ENCODE peak calls at places on chromosomes 7 and 10, in eight cellular contexts. H is colonic mucosa, X is Peyer's patch, L is gastrocnemius medialis, G is SK-N-SH, N is HCT116, C is IMR-90, S is psoas muscle. Z is an unnamed sample. For H3K27me3 and H3K4me1, the result is how much of the 10 kb centered on the place peaks cover.

GRCh38 chr10:130985158-130985753 is 326.3 kb downstream of the TCERG1L start:
- DNase-seq in H (no peak), X (no peak), L (no peak), G (no peak), N (no peak), C (no peak), S (no peak), Z (no peak)

GRCh38 chr10:86209726-86210125 is 156.9 kb downstream of the GRID1 start:
- DNase-seq in H (no peak), X (no peak), L (no peak), G (no peak), N (no peak), C (no peak), S (no peak), Z (no peak)

GRCh38 chr10:132231656-132232552 is 45.2 kb downstream of the DPYSL4 start:
- DNase-seq in H (no peak), X (peak), L (no peak), G (no peak), N (no peak), C (no peak), S (no peak), Z (no peak)

GRCh38 chr10:11303671-11304170 is 286.0 kb downstream of the CELF2 start:
- DNase-seq in H (no peak), X (no peak), L (no peak), G (no peak), N (no peak), C (no peak), S (no peak), Z (no peak)

GRCh38 chr7:154167051-154167450 is 114.9 kb downstream of the DPP6 start:
- DNase-seq in H (no peak), X (no peak), L (no peak), G (peak), N (no peak), C (no peak), S (no peak), Z (no peak)

GRCh38 chr10:126135177-126135576 is 238.8 kb downstream of the FANK1 start:
- DNase-seq in H (peak), X (no peak), L (no peak), G (no peak), N (no peak), C (peak), S (no peak), Z (no peak)

GRCh38 chr10:19762026-19762425 is 54.2 kb upstream of the PLXDC2 start:
- DNase-seq in H (no peak), X (no peak), L (no peak), G (no peak), N (no peak), C (no peak), S (no peak), Z (no peak)

GRCh38 chr10:792083-792791 is 102.8 kb upstream of the DIP2C start:
- DNase-seq in H (no peak), X (no peak), L (no peak), G (peak), N (no peak), C (no peak), S (peak), Z (no peak)

GRCh38 chr10:81963606-81964005 is 88.6 kb downstream of the NRG3 start:
- DNase-seq in H (no peak), X (no peak), L (no peak), G (no peak), N (no peak), C (no peak), S (no peak), Z (no peak)

GRCh38 chr10:23197416-23197861 is 5.3 kb downstream of the PTF1A start:
- DNase-seq in H (no peak), X (no peak), L (no peak), G (no peak), N (no peak), C (no peak), S (no peak), Z (no peak)

GRCh38 chr7:76358478-76359110 is at the start of gene YWHAG:
- DNase-seq in H (peak), X (peak), L (peak), G (peak), N (peak), C (peak), S (peak), Z (no peak)

GRCh38 chr10:13943735-13944398 is 357.1 kb downstream of the PRPF18 start:
- DNase-seq in H (no peak), X (no peak), L (no peak), G (no peak), N (no peak), C (no peak), S (no peak), Z (no peak)

GRCh38 chr10:76558996-76559888 is 1078.4 kb downstream of the KCNMA1 start:
- DNase-seq in H (no peak), X (no peak), L (no peak), G (no peak), N (no peak), C (peak), S (no peak), Z (no peak)

GRCh38 chr10:124696446-124697392 is 47.5 kb downstream of the FAM53B start:
- DNase-seq in H (no peak), X (no peak), L (no peak), G (no peak), N (no peak), C (no peak), S (peak), Z (no peak)

GRCh38 chr7:103795112-103795511 is 194.3 kb downstream of the RELN start:
- DNase-seq in H (no peak), X (no peak), L (no peak), G (no peak), N (no peak), C (peak), S (no peak), Z (no peak)

GRCh38 chr7:1590476-1590875 is 20.6 kb upstream of the PSMG3 start:
- DNase-seq in H (no peak), X (no peak), L (no peak), G (no peak), N (no peak), C (no peak), S (no peak), Z (peak)
- H3K27me3 ChIP-seq in H (under half), X (under half), L (under half), G (under half), N (under half), C (half or more), S (half or more), Z (under half)

GRCh38 chr7:34096777-34097176 is 191.4 kb downstream of the BMPER start:
- DNase-seq in H (no peak), X (no peak), L (no peak), G (no peak), N (no peak), C (no peak), S (no peak), Z (no peak)

GRCh38 chr7:34100661-34101060 is 195.3 kb downstream of the BMPER start:
- DNase-seq in H (no peak), X (no peak), L (no peak), G (no peak), N (no peak), C (no peak), S (no peak), Z (no peak)

GRCh38 chr7:34091330-34091917 is 186.1 kb downstream of the BMPER start:
- DNase-seq in H (peak), X (no peak), L (no peak), G (peak), N (peak), C (peak), S (no peak), Z (no peak)

GRCh38 chr7:34093276-34093675 is 187.9 kb downstream of the BMPER start:
- DNase-seq in H (no peak), X (no peak), L (no peak), G (no peak), N (no peak), C (no peak), S (no peak), Z (no peak)

DNA sequence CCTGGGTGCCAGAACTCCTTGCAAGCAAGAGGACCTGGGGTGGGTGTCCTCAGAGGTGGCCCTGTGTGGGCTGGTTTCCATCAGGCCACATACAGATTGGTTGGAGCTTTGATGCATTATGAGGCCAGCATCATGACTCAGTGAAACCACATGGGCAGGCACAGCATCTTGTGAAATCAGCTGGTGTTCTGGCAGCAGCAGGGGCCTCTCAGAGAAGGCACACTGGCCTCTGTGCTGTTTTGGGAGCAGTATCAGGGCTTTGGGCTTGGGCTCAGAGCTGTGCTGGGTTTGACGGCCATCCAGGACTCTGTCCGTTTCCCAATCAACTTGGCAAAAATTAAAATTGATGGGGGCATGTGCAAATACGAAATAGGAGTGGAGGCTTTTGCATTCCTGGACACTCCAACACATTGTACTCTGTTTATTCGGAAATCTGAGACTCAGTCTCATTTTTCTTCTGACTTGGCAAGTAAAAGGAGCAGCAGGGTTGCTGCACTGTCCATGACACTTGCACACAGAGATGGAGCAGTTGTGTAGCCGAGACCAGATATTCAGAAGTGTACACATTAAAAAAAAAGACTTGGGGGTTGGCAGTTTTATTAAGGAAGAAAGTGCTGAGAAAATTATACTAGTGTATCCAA is 190.9 kb downstream of the BMPER start:
- DNase-seq in H (peak), X (no peak), L (peak), G (no peak), N (no peak), C (peak), S (peak), Z (no peak)
- H3K27ac ChIP-seq in H (no peak), X (no peak), L (peak), G (peak), N (no peak), C (peak), S (peak), Z (no peak)

GRCh38 chr7:104998040-104998752 is 15.8 kb upstream of the KMT2E start:
- DNase-seq in H (no peak), X (no peak), L (no peak), G (no peak), N (no peak), C (no peak), S (no peak), Z (no peak)

GRCh38 chr7:105003275-105003674 is 10.7 kb upstream of the KMT2E start:
- DNase-seq in H (no peak), X (no peak), L (peak), G (no peak), N (no peak), C (peak), S (peak), Z (peak)

GRCh38 chr7:105001652-105002184 is 12.3 kb upstream of the KMT2E start:
- DNase-seq in H (no peak), X (no peak), L (no peak), G (no peak), N (no peak), C (no peak), S (no peak), Z (no peak)

GRCh38 chr7:105000190-105000589 is 13.8 kb upstream of the KMT2E start:
- DNase-seq in H (no peak), X (no peak), L (no peak), G (no peak), N (no peak), C (no peak), S (no peak), Z (no peak)

DNA sequence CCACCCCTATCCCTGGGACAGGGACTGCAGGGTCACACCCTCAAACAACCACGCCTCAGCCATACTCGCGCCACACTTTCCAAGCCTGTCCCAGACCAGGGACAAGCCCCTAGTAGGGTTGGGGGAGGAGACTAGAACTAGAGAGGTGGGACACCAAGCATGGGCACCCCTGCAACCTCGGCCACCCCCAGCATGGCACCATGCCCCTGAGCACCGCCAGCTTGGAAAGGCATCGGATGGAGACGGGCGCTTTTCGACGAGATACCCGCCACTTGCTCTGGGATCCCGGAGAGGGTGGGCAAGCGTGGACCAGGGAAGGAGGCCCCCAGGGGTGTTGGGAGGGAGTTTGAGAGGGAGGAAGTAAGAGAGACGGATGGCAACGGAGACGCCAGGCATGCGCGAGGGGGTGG is 13.1 kb upstream of the KMT2E start:
- DNase-seq in H (no peak), X (no peak), L (no peak), G (no peak), N (no peak), C (no peak), S (no peak), Z (no peak)
- H3K4me1 ChIP-seq in H (under half), X (half or more), L (half or more), G (under half), N (under half), C (under half), S (half or more), Z (half or more)

DNA sequence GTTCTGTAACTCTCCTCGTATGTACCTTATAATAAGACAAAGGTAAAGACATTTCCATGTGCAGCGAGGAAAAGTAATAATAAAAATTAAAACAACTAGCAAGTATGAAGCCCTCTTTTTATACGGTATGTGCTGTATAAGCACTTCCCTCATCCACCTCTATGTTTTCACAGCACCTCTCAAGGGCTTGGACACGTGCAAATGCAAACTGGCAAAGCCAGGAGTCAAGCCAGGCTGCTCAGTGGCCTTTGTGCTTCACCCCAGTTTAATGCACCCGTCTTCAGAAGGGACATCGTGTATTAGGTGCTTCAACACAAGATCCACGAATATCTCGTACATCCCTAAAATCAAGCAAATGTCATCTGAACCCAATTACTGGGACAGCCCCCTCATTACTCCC is 1.3 kb upstream of the DGKI start:
- DNase-seq in H (no peak), X (no peak), L (no peak), G (no peak), N (no peak), C (no peak), S (no peak), Z (no peak)
- H3K27me3 ChIP-seq in H (under half), X (under half), L (under half), G (under half), N (under half), C (under half), S (under half), Z (under half)

GRCh38 chr7:151083824-151084160 is 499 bp upstream of the TMUB1 start:
- DNase-seq in H (no peak), X (no peak), L (no peak), G (no peak), N (no peak), C (no peak), S (no peak), Z (no peak)
- H3K27ac ChIP-seq in H (no peak), X (peak), L (peak), G (no peak), N (peak), C (no peak), S (peak), Z (peak)

GRCh38 chr7:6385909-6386560 is 61.7 kb downstream of the DAGLB start:
- DNase-seq in H (no peak), X (no peak), L (no peak), G (no peak), N (no peak), C (no peak), S (no peak), Z (no peak)
- H3K4me1 ChIP-seq in H (under half), X (half or more), L (under half), G (under half), N (half or more), C (under half), S (half or more), Z (under half)